ENCODE peak calls at places on chromosomes 4 and X, in six cellular contexts. One of them, this sample, is unnamed.

GRCh38 chr4:8353912-8354453 is 84.4 kb downstream of the HTRA3 start:
- DNase-seq in neuronal stem cell: no peak
- DNase-seq in IMR-90: peak
- DNase-seq in H9: no peak
- DNase-seq in mesenchymal stem cell: peak
- DNase-seq in H1: no peak
- DNase-seq in this sample: no peak

GRCh38 chrX:17375631-17376380 is 806 bp downstream of the NHS start:
- DNase-seq in neuronal stem cell: peak
- DNase-seq in IMR-90: peak
- DNase-seq in H9: peak
- DNase-seq in mesenchymal stem cell: peak
- DNase-seq in H1: peak
- DNase-seq in this sample: peak

GRCh38 chrX:10795721-10796120 is 175.3 kb upstream of the MID1 start:
- DNase-seq in neuronal stem cell: no peak
- DNase-seq in IMR-90: no peak
- DNase-seq in H9: no peak
- DNase-seq in mesenchymal stem cell: peak
- DNase-seq in H1: no peak
- DNase-seq in this sample: no peak

GRCh38 chr4:121277194-121278105 is 103.4 kb downstream of the QRFPR start:
- DNase-seq in neuronal stem cell: no peak
- DNase-seq in IMR-90: no peak
- DNase-seq in H9: peak
- DNase-seq in mesenchymal stem cell: no peak
- DNase-seq in H1: no peak
- DNase-seq in this sample: peak

GRCh38 chr4:114538012-114538617 is 60.5 kb upstream of the UGT8 start:
- DNase-seq in neuronal stem cell: no peak
- DNase-seq in IMR-90: no peak
- DNase-seq in H9: no peak
- DNase-seq in mesenchymal stem cell: no peak
- DNase-seq in H1: no peak
- DNase-seq in this sample: no peak

GRCh38 chrX:70044541-70045245 is 5.0 kb downstream of the AWAT2 start:
- DNase-seq in neuronal stem cell: no peak
- DNase-seq in IMR-90: peak
- DNase-seq in H9: no peak
- DNase-seq in mesenchymal stem cell: no peak
- DNase-seq in H1: no peak
- DNase-seq in this sample: no peak

GRCh38 chrX:75038925-75039324 is 113.7 kb upstream of the NEXMIF start:
- DNase-seq in neuronal stem cell: no peak
- DNase-seq in IMR-90: peak
- DNase-seq in H9: no peak
- DNase-seq in mesenchymal stem cell: peak
- DNase-seq in H1: no peak
- DNase-seq in this sample: no peak

GRCh38 chrX:17559728-17560379 is 177.4 kb upstream of the SCML1 start:
- DNase-seq in neuronal stem cell: no peak
- DNase-seq in IMR-90: peak
- DNase-seq in H9: no peak
- DNase-seq in mesenchymal stem cell: peak
- DNase-seq in H1: no peak
- DNase-seq in this sample: peak

GRCh38 chrX:22430701-22431100 is 158.0 kb downstream of the CBLL2 start:
- DNase-seq in neuronal stem cell: no peak
- DNase-seq in IMR-90: peak
- DNase-seq in H9: no peak
- DNase-seq in mesenchymal stem cell: no peak
- DNase-seq in H1: no peak
- DNase-seq in this sample: no peak

GRCh38 chr4:88162636-88163035 is 4.2 kb upstream of the ABCG2 start:
- DNase-seq in neuronal stem cell: peak
- DNase-seq in IMR-90: no peak
- DNase-seq in H9: no peak
- DNase-seq in mesenchymal stem cell: no peak
- DNase-seq in H1: no peak
- DNase-seq in this sample: no peak

GRCh38 chr4:159447296-159447695 is 344.4 kb downstream of the RAPGEF2 start:
- DNase-seq in neuronal stem cell: no peak
- DNase-seq in IMR-90: no peak
- DNase-seq in H9: no peak
- DNase-seq in mesenchymal stem cell: no peak
- DNase-seq in H1: no peak
- DNase-seq in this sample: no peak

GRCh38 chr4:6137747-6138135 is 62.6 kb downstream of the JAKMIP1 start:
- DNase-seq in neuronal stem cell: no peak
- DNase-seq in IMR-90: no peak
- DNase-seq in H9: no peak
- DNase-seq in mesenchymal stem cell: no peak
- DNase-seq in H1: no peak
- DNase-seq in this sample: no peak

GRCh38 chrX:102651968-102652744 is 873 bp downstream of the GPRASP1 start:
- DNase-seq in neuronal stem cell: no peak
- DNase-seq in IMR-90: peak
- DNase-seq in H9: no peak
- DNase-seq in mesenchymal stem cell: peak
- DNase-seq in H1: peak
- DNase-seq in this sample: no peak

GRCh38 chrX:102650903-102651241 is 411 bp upstream of the GPRASP1 start:
- DNase-seq in neuronal stem cell: no peak
- DNase-seq in IMR-90: no peak
- DNase-seq in H9: no peak
- DNase-seq in mesenchymal stem cell: no peak
- DNase-seq in H1: no peak
- DNase-seq in this sample: no peak

GRCh38 chrX:102654696-102655095 is 3.4 kb downstream of the GPRASP1 start:
- DNase-seq in neuronal stem cell: no peak
- DNase-seq in IMR-90: no peak
- DNase-seq in H9: no peak
- DNase-seq in mesenchymal stem cell: no peak
- DNase-seq in H1: no peak
- DNase-seq in this sample: no peak

DNA sequence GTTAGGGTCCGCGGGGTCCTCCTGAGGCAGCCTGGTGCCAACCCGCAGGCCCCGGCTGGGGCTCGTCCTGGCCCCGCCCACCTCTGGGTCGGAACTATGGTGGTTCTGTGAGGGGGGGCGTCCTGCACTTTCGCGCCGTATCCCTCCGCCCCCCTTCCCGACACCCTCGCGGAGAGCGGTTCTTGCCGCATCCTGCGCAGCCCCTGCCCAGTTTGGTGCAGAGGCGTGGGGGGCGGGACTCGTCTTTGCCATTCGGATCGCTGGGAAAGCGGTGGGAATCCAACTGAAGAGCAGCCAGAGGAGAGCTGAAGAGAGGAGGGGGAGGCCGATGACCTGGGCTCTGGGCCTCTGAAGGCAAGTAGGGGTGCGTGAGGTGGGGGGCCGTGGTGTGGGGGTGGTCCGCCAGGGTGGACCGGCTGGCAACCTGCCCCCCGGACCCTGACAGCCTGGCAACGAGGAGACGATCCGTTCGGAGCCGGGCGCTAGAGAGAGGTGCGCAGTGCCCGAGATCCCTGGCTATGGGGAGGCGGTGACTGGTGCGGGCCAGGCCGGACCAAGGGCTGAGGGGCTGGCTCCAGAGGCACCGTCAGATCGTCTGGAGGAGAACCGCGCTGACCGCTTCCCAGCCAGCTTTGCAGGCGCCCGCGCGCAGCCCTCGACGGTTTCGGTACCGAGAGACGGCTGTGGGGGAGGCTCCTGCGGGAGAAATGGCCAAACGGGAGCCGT is at the start of gene GPRASP1:
- DNase-seq in neuronal stem cell: peak
- DNase-seq in IMR-90: peak
- DNase-seq in H9: peak
- DNase-seq in mesenchymal stem cell: peak
- DNase-seq in H1: peak
- DNase-seq in this sample: peak
- H4K91ac ChIP-seq in neuronal stem cell: no peak
- H4K91ac ChIP-seq in IMR-90: no peak
- H4K91ac ChIP-seq in H9: no peak
- H4K91ac ChIP-seq in mesenchymal stem cell: peak
- H4K91ac ChIP-seq in H1: no peak
- H4K91ac ChIP-seq in this sample: no peak

DNA sequence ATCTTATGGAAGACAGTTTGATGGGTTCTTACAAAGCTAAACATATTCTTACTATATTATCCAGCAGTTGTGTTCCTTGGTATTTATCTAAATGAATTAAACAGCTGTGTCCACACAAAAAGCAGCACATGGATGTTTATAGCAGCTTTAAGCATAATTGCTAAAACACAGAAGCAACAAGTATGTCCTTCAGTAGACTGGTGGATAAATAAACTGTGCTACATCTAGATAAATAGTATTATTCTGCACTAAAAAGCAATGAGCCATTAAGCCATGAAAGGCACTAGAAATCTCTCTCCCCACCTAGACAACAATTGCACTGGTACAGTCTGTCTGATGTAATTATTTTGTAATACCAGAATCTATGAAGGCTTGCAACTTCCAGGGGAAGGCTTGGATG is 36.8 kb downstream of the WDR17 start:
- DNase-seq in neuronal stem cell: no peak
- DNase-seq in IMR-90: no peak
- DNase-seq in H9: no peak
- DNase-seq in mesenchymal stem cell: no peak
- DNase-seq in H1: no peak
- DNase-seq in this sample: no peak
- H4K91ac ChIP-seq in neuronal stem cell: no peak
- H4K91ac ChIP-seq in IMR-90: no peak
- H4K91ac ChIP-seq in H9: no peak
- H4K91ac ChIP-seq in mesenchymal stem cell: no peak
- H4K91ac ChIP-seq in H1: no peak
- H4K91ac ChIP-seq in this sample: no peak

GRCh38 chrX:153493085-153493484 is 1.7 kb upstream of the BGN start:
- DNase-seq in neuronal stem cell: no peak
- DNase-seq in IMR-90: no peak
- DNase-seq in H9: no peak
- DNase-seq in mesenchymal stem cell: no peak
- DNase-seq in H1: no peak
- DNase-seq in this sample: no peak
- H4K91ac ChIP-seq in neuronal stem cell: no peak
- H4K91ac ChIP-seq in IMR-90: no peak
- H4K91ac ChIP-seq in H9: no peak
- H4K91ac ChIP-seq in mesenchymal stem cell: no peak
- H4K91ac ChIP-seq in H1: no peak
- H4K91ac ChIP-seq in this sample: no peak

GRCh38 chr4:177265729-177266128 is 43.9 kb upstream of the NEIL3 start:
- DNase-seq in neuronal stem cell: no peak
- DNase-seq in IMR-90: no peak
- DNase-seq in H9: no peak
- DNase-seq in mesenchymal stem cell: no peak
- DNase-seq in H1: no peak
- DNase-seq in this sample: no peak
- H4K91ac ChIP-seq in neuronal stem cell: no peak
- H4K91ac ChIP-seq in IMR-90: no peak
- H4K91ac ChIP-seq in H9: no peak
- H4K91ac ChIP-seq in mesenchymal stem cell: no peak
- H4K91ac ChIP-seq in H1: no peak
- H4K91ac ChIP-seq in this sample: no peak

DNA sequence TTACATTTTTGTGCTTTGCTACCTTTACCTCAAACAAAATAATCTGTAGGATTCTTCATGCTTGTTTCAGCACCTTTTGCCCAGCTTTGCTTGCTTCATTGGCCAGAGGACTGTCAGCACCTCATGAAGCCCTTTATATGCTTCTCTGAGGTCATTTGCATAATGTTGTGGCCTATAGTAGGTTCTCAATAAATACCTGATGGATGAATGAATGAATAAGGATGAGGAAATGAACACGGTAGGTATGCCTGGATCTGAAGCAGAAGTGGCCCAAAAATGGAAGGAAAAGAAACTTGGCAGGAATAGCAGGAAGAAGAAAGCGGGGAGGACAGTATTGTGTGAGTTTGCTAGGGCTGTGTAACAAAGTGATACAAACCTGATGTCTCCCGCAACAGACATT is 7.9 kb downstream of the GRK4 start:
- DNase-seq in neuronal stem cell: no peak
- DNase-seq in IMR-90: no peak
- DNase-seq in H9: no peak
- DNase-seq in mesenchymal stem cell: no peak
- DNase-seq in H1: no peak
- DNase-seq in this sample: no peak
- H4K91ac ChIP-seq in neuronal stem cell: no peak
- H4K91ac ChIP-seq in IMR-90: no peak
- H4K91ac ChIP-seq in H9: no peak
- H4K91ac ChIP-seq in mesenchymal stem cell: no peak
- H4K91ac ChIP-seq in H1: no peak
- H4K91ac ChIP-seq in this sample: no peak

DNA sequence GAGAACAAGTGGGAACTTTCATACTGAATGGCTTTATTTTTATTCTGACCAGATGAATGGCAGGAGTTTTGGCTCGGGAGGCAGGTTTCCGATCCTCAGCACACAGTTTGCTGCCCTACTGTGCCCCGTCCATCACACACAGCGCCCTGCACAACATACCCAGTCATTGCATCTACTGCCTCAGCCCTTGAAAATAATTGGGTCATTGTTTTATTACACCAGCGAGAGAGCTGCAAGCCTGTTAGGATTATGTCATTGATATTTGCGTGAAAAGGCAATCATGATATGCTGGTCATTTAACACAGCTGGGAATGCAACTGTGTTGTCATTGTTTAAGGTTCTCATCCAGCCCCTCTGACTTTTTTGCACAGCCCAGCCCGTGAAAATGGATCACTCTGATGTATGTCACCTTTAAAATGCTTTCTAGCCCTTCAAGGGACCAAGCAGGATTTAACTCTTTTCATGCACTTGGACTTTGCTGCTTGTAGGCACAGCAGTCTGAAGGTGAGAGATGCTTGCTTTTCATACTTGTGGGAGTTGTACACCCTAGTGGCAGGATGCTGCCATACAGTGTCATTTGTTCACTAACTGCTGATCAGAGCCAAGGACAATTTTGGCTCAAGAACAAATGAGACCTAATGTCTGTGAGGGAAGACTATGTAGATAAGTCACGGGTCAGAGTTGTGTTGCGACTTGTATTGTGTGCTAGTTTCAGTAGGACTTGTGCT is 62.3 kb downstream of the RTL9 start:
- DNase-seq in neuronal stem cell: no peak
- DNase-seq in IMR-90: peak
- DNase-seq in H9: no peak
- DNase-seq in mesenchymal stem cell: no peak
- DNase-seq in H1: no peak
- DNase-seq in this sample: no peak
- H4K91ac ChIP-seq in neuronal stem cell: no peak
- H4K91ac ChIP-seq in IMR-90: no peak
- H4K91ac ChIP-seq in H9: no peak
- H4K91ac ChIP-seq in mesenchymal stem cell: no peak
- H4K91ac ChIP-seq in H1: no peak
- H4K91ac ChIP-seq in this sample: no peak

GRCh38 chr4:95847908-95848468 is 8.1 kb downstream of the PDHA2 start:
- DNase-seq in neuronal stem cell: no peak
- DNase-seq in IMR-90: no peak
- DNase-seq in H9: no peak
- DNase-seq in mesenchymal stem cell: no peak
- DNase-seq in H1: no peak
- DNase-seq in this sample: no peak

DNA sequence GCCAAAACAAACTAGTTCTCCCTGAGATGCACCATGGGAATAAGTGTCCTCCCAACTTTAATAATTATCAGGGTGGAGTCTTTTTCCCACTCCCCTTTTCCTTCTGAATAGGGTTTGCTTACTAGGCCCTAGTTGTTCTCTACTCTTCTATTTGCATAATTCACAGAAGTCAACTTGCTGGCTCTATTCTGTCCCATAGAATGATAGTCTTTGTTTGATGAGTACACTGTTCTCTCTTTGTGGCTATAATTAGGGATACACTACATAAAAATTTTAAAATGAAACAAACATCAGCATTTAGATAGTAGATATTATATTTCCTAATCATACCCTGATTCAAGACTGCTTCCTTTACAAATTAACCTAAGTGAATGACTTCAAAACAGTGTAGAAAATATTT is 10.3 kb downstream of the PDHA2 start:
- DNase-seq in neuronal stem cell: no peak
- DNase-seq in IMR-90: no peak
- DNase-seq in H9: no peak
- DNase-seq in mesenchymal stem cell: no peak
- DNase-seq in H1: no peak
- DNase-seq in this sample: no peak
- H4K91ac ChIP-seq in neuronal stem cell: no peak
- H4K91ac ChIP-seq in IMR-90: no peak
- H4K91ac ChIP-seq in H9: no peak
- H4K91ac ChIP-seq in mesenchymal stem cell: no peak
- H4K91ac ChIP-seq in H1: no peak
- H4K91ac ChIP-seq in this sample: no peak

This sample was measured in trophoblast cell.